ENCODE peak calls at places on chromosome 10, in eight cellular contexts. I is endothelial cell, C is SK-MEL-5, Z is hepatocyte, A is left ventricle myocardium inferior, Y is OCI-M1, L is NCI-H146, T is lung. P is an unnamed sample.

GRCh38 chr10:123521076-123521475 is 145.1 kb upstream of the GPR26 start:
- DNase-seq in I (no peak), C (no peak), Z (no peak), A (no peak), Y (no peak), L (no peak), T (peak), P (peak)

GRCh38 chr10:22821501-22821900 is 106.4 kb upstream of the ARMC3 start:
- DNase-seq in I (no peak), C (peak), Z (no peak), A (no peak), Y (no peak), L (no peak), T (no peak), P (no peak)

GRCh38 chr10:113558336-113558735 is 5.5 kb downstream of the HABP2 start:
- DNase-seq in I (peak), C (no peak), Z (no peak), A (no peak), Y (no peak), L (no peak), T (no peak), P (no peak)

GRCh38 chr10:85864866-85865526 is 501.6 kb downstream of the GRID1 start:
- DNase-seq in I (no peak), C (no peak), Z (peak), A (no peak), Y (no peak), L (no peak), T (no peak), P (no peak)

GRCh38 chr10:10515479-10516204 is 502.0 kb upstream of the CELF2 start:
- DNase-seq in I (no peak), C (no peak), Z (no peak), A (no peak), Y (no peak), L (no peak), T (no peak), P (no peak)

GRCh38 chr10:115948415-115948814 is 324.6 kb downstream of the GFRA1 start:
- DNase-seq in I (no peak), C (peak), Z (no peak), A (no peak), Y (peak), L (no peak), T (no peak), P (no peak)

GRCh38 chr10:3723706-3724225 is 61.2 kb downstream of the KLF6 start:
- DNase-seq in I (no peak), C (no peak), Z (no peak), A (no peak), Y (no peak), L (no peak), T (no peak), P (no peak)

GRCh38 chr10:5888843-5889623 is 660 bp downstream of the ANKRD16 start:
- DNase-seq in I (peak), C (no peak), Z (peak), A (peak), Y (peak), L (peak), T (peak), P (peak)

GRCh38 chr10:114073787-114074186 is 30.1 kb downstream of the ADRB1 start:
- DNase-seq in I (no peak), C (no peak), Z (no peak), A (no peak), Y (no peak), L (no peak), T (no peak), P (peak)

GRCh38 chr10:47176903-47177860 is 122.8 kb upstream of the GDF10 start:
- DNase-seq in I (no peak), C (no peak), Z (no peak), A (no peak), Y (no peak), L (no peak), T (no peak), P (no peak)

GRCh38 chr10:84957427-84957826 is 629.0 kb downstream of the CCSER2 start:
- DNase-seq in I (no peak), C (peak), Z (no peak), A (no peak), Y (no peak), L (peak), T (no peak), P (no peak)

GRCh38 chr10:35219292-35219691 is 92.6 kb downstream of the CREM start:
- DNase-seq in I (no peak), C (no peak), Z (no peak), A (no peak), Y (no peak), L (no peak), T (no peak), P (no peak)

GRCh38 chr10:85611093-85611740 is 755.4 kb downstream of the GRID1 start:
- DNase-seq in I (no peak), C (no peak), Z (no peak), A (no peak), Y (no peak), L (no peak), T (no peak), P (no peak)

GRCh38 chr10:68499544-68499943 is 27.8 kb upstream of the DNA2 start:
- DNase-seq in I (no peak), C (no peak), Z (no peak), A (no peak), Y (no peak), L (no peak), T (no peak), P (no peak)